ENCODE peak calls at places on chromosomes 7 and 10, in eight cellular contexts. One of them, this sample, is unnamed.

GRCh38 chr7:30751696-30752273 is at the start of gene INMT:
- DNase-seq in left ventricle myocardium inferior: peak; percentile 46
- DNase-seq in aorta: peak; percentile 70
- DNase-seq in heart left ventricle: peak; percentile 58
- DNase-seq in MM.1S: no peak
- DNase-seq in mucosa of descending colon: no peak
- DNase-seq in heart right ventricle: no peak
- DNase-seq in neural progenitor cell: no peak
- DNase-seq in this sample: no peak

GRCh38 chr10:121734517-121735137 is 136.4 kb upstream of the FGFR2 start:
- DNase-seq in aorta: no peak
- DNase-seq in heart right ventricle: no peak
- DNase-seq in neural progenitor cell: peak; percentile 70
- DNase-seq in left ventricle myocardium inferior: no peak
- DNase-seq in heart left ventricle: no peak
- DNase-seq in mucosa of descending colon: peak; percentile 25
- DNase-seq in MM.1S: peak; percentile 33
- DNase-seq in this sample: peak; percentile 6

GRCh38 chr10:114822771-114823463 is 1.3 kb downstream of the FHIP2A start:
- DNase-seq in aorta: no peak
- DNase-seq in MM.1S: peak; percentile 23
- DNase-seq in heart left ventricle: no peak
- DNase-seq in mucosa of descending colon: no peak
- DNase-seq in left ventricle myocardium inferior: no peak
- DNase-seq in heart right ventricle: no peak
- DNase-seq in neural progenitor cell: no peak
- DNase-seq in this sample: no peak

GRCh38 chr7:66255533-66256100 is 50.5 kb downstream of the TPST1 start:
- DNase-seq in heart left ventricle: no peak
- DNase-seq in mucosa of descending colon: no peak
- DNase-seq in MM.1S: no peak
- DNase-seq in neural progenitor cell: no peak
- DNase-seq in heart right ventricle: no peak
- DNase-seq in left ventricle myocardium inferior: no peak
- DNase-seq in aorta: no peak
- DNase-seq in this sample: no peak

GRCh38 chr7:29319719-29320521 is 125.3 kb downstream of the CHN2 start:
- DNase-seq in heart right ventricle: no peak
- DNase-seq in MM.1S: peak; percentile 16
- DNase-seq in neural progenitor cell: no peak
- DNase-seq in left ventricle myocardium inferior: no peak
- DNase-seq in mucosa of descending colon: no peak
- DNase-seq in heart left ventricle: no peak
- DNase-seq in aorta: peak; percentile 59
- DNase-seq in this sample: no peak

GRCh38 chr7:83842894-83843293 is 194.0 kb upstream of the SEMA3E start:
- DNase-seq in aorta: no peak
- DNase-seq in mucosa of descending colon: no peak
- DNase-seq in heart left ventricle: no peak
- DNase-seq in MM.1S: no peak
- DNase-seq in neural progenitor cell: no peak
- DNase-seq in heart right ventricle: no peak
- DNase-seq in left ventricle myocardium inferior: no peak
- DNase-seq in this sample: no peak

GRCh38 chr10:10330481-10330880 is 687.2 kb upstream of the CELF2 start:
- DNase-seq in aorta: no peak
- DNase-seq in heart right ventricle: no peak
- DNase-seq in left ventricle myocardium inferior: no peak
- DNase-seq in MM.1S: no peak
- DNase-seq in mucosa of descending colon: no peak
- DNase-seq in heart left ventricle: no peak
- DNase-seq in neural progenitor cell: no peak
- DNase-seq in this sample: no peak

GRCh38 chr7:138458576-138459234 is 1.4 kb upstream of the TRIM24 start:
- DNase-seq in MM.1S: no peak
- DNase-seq in aorta: no peak
- DNase-seq in mucosa of descending colon: no peak
- DNase-seq in neural progenitor cell: peak; percentile 66
- DNase-seq in left ventricle myocardium inferior: no peak
- DNase-seq in heart left ventricle: no peak
- DNase-seq in heart right ventricle: no peak
- DNase-seq in this sample: no peak

GRCh38 chr7:108016841-108017775 is 14.1 kb upstream of the LAMB1 start:
- DNase-seq in neural progenitor cell: no peak
- DNase-seq in heart right ventricle: no peak
- DNase-seq in heart left ventricle: no peak
- DNase-seq in MM.1S: no peak
- DNase-seq in left ventricle myocardium inferior: no peak
- DNase-seq in mucosa of descending colon: no peak
- DNase-seq in aorta: no peak
- DNase-seq in this sample: no peak

GRCh38 chr7:41292457-41292856 is 410.4 kb downstream of the INHBA start:
- DNase-seq in MM.1S: no peak
- DNase-seq in heart left ventricle: no peak
- DNase-seq in heart right ventricle: no peak
- DNase-seq in left ventricle myocardium inferior: no peak
- DNase-seq in mucosa of descending colon: no peak
- DNase-seq in aorta: no peak
- DNase-seq in neural progenitor cell: no peak
- DNase-seq in this sample: no peak

GRCh38 chr7:95430864-95431263 is 4.0 kb downstream of the PON2 start:
- DNase-seq in neural progenitor cell: no peak
- DNase-seq in heart left ventricle: no peak
- DNase-seq in left ventricle myocardium inferior: no peak
- DNase-seq in aorta: no peak
- DNase-seq in MM.1S: no peak
- DNase-seq in mucosa of descending colon: peak; percentile 47
- DNase-seq in heart right ventricle: no peak
- DNase-seq in this sample: no peak

GRCh38 chr10:118670472-118671124 is 75.2 kb upstream of the PRLHR start:
- DNase-seq in neural progenitor cell: no peak
- DNase-seq in left ventricle myocardium inferior: no peak
- DNase-seq in aorta: no peak
- DNase-seq in heart left ventricle: no peak
- DNase-seq in MM.1S: no peak
- DNase-seq in mucosa of descending colon: no peak
- DNase-seq in heart right ventricle: no peak
- DNase-seq in this sample: no peak

GRCh38 chr7:64998865-64999164 is 7.7 kb downstream of the ERV3-1 start:
- DNase-seq in heart left ventricle: no peak
- DNase-seq in aorta: no peak
- DNase-seq in left ventricle myocardium inferior: no peak
- DNase-seq in neural progenitor cell: no peak
- DNase-seq in mucosa of descending colon: no peak
- DNase-seq in MM.1S: no peak
- DNase-seq in heart right ventricle: no peak
- DNase-seq in this sample: no peak
- H3K9me3 ChIP-seq in heart left ventricle: no peaks in the 10 kb centered on the region
- H3K9me3 ChIP-seq in aorta: peaks cover 2% of the 10 kb centered on the region
- H3K9me3 ChIP-seq in left ventricle myocardium inferior: peaks cover 52% of the 10 kb centered on the region
- H3K9me3 ChIP-seq in neural progenitor cell: peaks cover 22% of the 10 kb centered on the region
- H3K9me3 ChIP-seq in mucosa of descending colon: peaks cover 55% of the 10 kb centered on the region
- H3K9me3 ChIP-seq in MM.1S: no peaks in the 10 kb centered on the region
- H3K9me3 ChIP-seq in heart right ventricle: no peaks in the 10 kb centered on the region
- H3K9me3 ChIP-seq in this sample: no peaks in the 10 kb centered on the region

DNA sequence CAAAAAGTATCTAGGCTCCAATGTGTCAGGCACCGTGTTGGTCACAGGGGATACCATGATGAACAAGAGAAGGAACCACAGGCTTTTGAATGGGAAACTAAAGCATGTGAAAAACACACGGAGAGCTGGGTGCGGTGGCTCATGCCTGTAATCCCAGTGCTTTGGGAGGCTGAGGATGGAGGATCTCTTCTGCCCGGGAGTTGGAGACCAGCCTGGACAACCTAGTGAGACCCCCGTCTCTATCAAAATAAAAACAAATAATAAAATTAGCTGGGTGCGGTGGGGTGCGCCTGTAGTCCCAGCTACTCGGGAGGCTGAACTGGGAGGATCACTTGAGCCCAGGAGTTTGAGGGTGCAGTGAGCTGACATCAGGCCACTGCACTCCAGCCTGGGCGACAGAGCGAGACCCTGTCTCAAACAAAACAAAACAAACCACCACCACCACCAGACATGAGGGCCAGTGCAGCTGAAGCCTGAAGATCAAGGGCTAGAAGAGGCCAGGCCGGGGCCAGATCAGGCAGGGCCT is 611 bp upstream of the COPS6 start:
- DNase-seq in neural progenitor cell: no peak
- DNase-seq in left ventricle myocardium inferior: no peak
- DNase-seq in mucosa of descending colon: no peak
- DNase-seq in heart right ventricle: no peak
- DNase-seq in aorta: no peak
- DNase-seq in heart left ventricle: no peak
- DNase-seq in MM.1S: no peak
- DNase-seq in this sample: peak; percentile 49
- H3K4me3 ChIP-seq in neural progenitor cell: peak overlapping the region; percentile 71
- H3K4me3 ChIP-seq in left ventricle myocardium inferior: peak overlapping the region; percentile 95
- H3K4me3 ChIP-seq in mucosa of descending colon: no peak overlapping the region
- H3K4me3 ChIP-seq in heart right ventricle: peak overlapping the region; percentile 96
- H3K4me3 ChIP-seq in aorta: no peak overlapping the region
- H3K4me3 ChIP-seq in heart left ventricle: peak overlapping the region; percentile 86
- H3K4me3 ChIP-seq in MM.1S: peak overlapping the region; percentile 83
- H3K4me3 ChIP-seq in this sample: peak overlapping the region; percentile 72

GRCh38 chr7:81226234-81226633 is 307.4 kb upstream of the SEMA3C start:
- DNase-seq in heart left ventricle: no peak
- DNase-seq in mucosa of descending colon: no peak
- DNase-seq in heart right ventricle: no peak
- DNase-seq in neural progenitor cell: no peak
- DNase-seq in MM.1S: no peak
- DNase-seq in aorta: no peak
- DNase-seq in left ventricle myocardium inferior: no peak
- DNase-seq in this sample: no peak
- H3K9me3 ChIP-seq in heart left ventricle: no peaks in the 10 kb centered on the region
- H3K9me3 ChIP-seq in mucosa of descending colon: no peaks in the 10 kb centered on the region
- H3K9me3 ChIP-seq in heart right ventricle: no peaks in the 10 kb centered on the region
- H3K9me3 ChIP-seq in neural progenitor cell: peaks cover 3% of the 10 kb centered on the region
- H3K9me3 ChIP-seq in MM.1S: no peaks in the 10 kb centered on the region
- H3K9me3 ChIP-seq in aorta: peaks cover 3% of the 10 kb centered on the region
- H3K9me3 ChIP-seq in left ventricle myocardium inferior: peaks cover 20% of the 10 kb centered on the region
- H3K9me3 ChIP-seq in this sample: no peaks in the 10 kb centered on the region

DNA sequence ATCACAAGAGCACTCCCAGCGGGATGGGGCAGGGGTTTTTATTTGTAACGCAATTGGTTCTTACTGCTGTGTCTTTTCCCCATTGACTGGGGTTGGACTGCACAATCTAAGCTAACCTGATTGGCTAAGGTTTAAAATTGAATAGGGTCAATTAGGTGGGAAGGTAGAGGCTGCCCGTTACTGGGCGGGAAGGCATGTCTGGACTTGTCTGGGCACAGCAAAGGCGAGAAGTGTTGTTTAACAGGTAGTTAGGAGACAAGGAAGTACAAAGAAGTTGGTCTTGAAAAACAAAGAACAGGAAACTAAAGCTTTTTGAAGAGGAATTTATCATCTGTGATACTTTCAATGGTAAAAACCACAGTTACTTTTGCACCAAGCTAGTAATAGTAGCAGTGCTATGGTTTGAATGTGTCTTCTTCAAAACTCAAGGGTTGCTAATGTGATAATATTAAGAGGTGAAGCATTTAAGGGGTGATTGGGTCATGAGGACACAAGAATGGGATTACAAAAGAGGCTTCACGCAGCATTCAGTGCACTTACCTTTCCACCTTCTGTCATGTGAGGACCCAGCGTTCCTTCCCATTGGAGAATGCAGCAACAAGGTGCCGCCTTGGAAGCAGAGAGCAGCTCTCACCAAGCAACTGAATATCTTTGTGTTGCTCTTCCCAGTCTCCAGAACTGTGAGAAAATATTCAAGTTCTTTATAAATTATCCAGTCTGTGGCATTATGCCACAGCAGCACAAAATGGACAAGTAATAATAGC is 875.5 kb upstream of the SORCS1 start:
- DNase-seq in MM.1S: peak; percentile 54
- DNase-seq in mucosa of descending colon: no peak
- DNase-seq in heart right ventricle: no peak
- DNase-seq in neural progenitor cell: no peak
- DNase-seq in left ventricle myocardium inferior: no peak
- DNase-seq in aorta: no peak
- DNase-seq in heart left ventricle: no peak
- DNase-seq in this sample: no peak
- H3K4me3 ChIP-seq in MM.1S: no peak overlapping the region
- H3K4me3 ChIP-seq in mucosa of descending colon: no peak overlapping the region
- H3K4me3 ChIP-seq in heart right ventricle: no peak overlapping the region
- H3K4me3 ChIP-seq in neural progenitor cell: no peak overlapping the region
- H3K4me3 ChIP-seq in left ventricle myocardium inferior: no peak overlapping the region
- H3K4me3 ChIP-seq in aorta: no peak overlapping the region
- H3K4me3 ChIP-seq in heart left ventricle: no peak overlapping the region
- H3K4me3 ChIP-seq in this sample: no peak overlapping the region

GRCh38 chr10:123389520-123389919 is 235.3 kb downstream of the BUB3 start:
- DNase-seq in aorta: no peak
- DNase-seq in neural progenitor cell: no peak
- DNase-seq in MM.1S: no peak
- DNase-seq in heart left ventricle: no peak
- DNase-seq in heart right ventricle: no peak
- DNase-seq in left ventricle myocardium inferior: no peak
- DNase-seq in mucosa of descending colon: no peak
- DNase-seq in this sample: no peak
- H3K9me3 ChIP-seq in aorta: peaks cover 3% of the 10 kb centered on the region
- H3K9me3 ChIP-seq in neural progenitor cell: peaks cover 7% of the 10 kb centered on the region
- H3K9me3 ChIP-seq in MM.1S: no peaks in the 10 kb centered on the region
- H3K9me3 ChIP-seq in heart left ventricle: peaks cover 4% of the 10 kb centered on the region
- H3K9me3 ChIP-seq in heart right ventricle: no peaks in the 10 kb centered on the region
- H3K9me3 ChIP-seq in left ventricle myocardium inferior: peaks cover 27% of the 10 kb centered on the region
- H3K9me3 ChIP-seq in mucosa of descending colon: no peaks in the 10 kb centered on the region
- H3K9me3 ChIP-seq in this sample: no peaks in the 10 kb centered on the region

DNA sequence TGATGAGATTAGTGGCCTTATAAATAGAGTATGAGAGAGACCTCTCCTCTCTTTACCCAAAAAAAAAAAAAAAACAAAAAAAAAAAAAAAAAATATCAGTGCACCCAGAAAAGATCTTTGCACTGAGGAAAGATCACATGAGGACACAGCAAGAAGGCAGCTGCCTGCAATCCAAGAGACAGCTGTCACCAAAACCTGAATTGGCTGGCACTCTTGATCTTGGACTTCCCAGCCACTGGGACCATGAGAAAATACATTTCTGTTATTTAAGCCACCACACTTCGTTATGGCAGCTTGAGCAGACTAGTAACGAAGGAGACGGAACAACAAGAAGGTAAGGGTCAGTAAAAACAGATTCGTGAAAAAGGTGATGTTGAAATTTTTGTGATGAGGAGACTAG is 47.0 kb downstream of the TMEM106B start:
- DNase-seq in heart right ventricle: no peak
- DNase-seq in neural progenitor cell: no peak
- DNase-seq in aorta: no peak
- DNase-seq in mucosa of descending colon: no peak
- DNase-seq in left ventricle myocardium inferior: no peak
- DNase-seq in MM.1S: no peak
- DNase-seq in heart left ventricle: no peak
- DNase-seq in this sample: no peak
- H3K4me3 ChIP-seq in heart right ventricle: peak overlapping the region; percentile 16
- H3K4me3 ChIP-seq in neural progenitor cell: no peak overlapping the region
- H3K4me3 ChIP-seq in aorta: no peak overlapping the region
- H3K4me3 ChIP-seq in mucosa of descending colon: no peak overlapping the region
- H3K4me3 ChIP-seq in left ventricle myocardium inferior: peak overlapping the region; percentile 34
- H3K4me3 ChIP-seq in MM.1S: peak overlapping the region; percentile 24
- H3K4me3 ChIP-seq in heart left ventricle: no peak overlapping the region
- H3K4me3 ChIP-seq in this sample: no peak overlapping the region

GRCh38 chr10:15852111-15852557 is 8.2 kb downstream of the MINDY3 start:
- DNase-seq in neural progenitor cell: no peak
- DNase-seq in left ventricle myocardium inferior: no peak
- DNase-seq in heart right ventricle: no peak
- DNase-seq in heart left ventricle: no peak
- DNase-seq in aorta: no peak
- DNase-seq in mucosa of descending colon: no peak
- DNase-seq in MM.1S: no peak
- DNase-seq in this sample: no peak
- H3K9me3 ChIP-seq in neural progenitor cell: no peaks in the 10 kb centered on the region
- H3K9me3 ChIP-seq in left ventricle myocardium inferior: peaks cover 17% of the 10 kb centered on the region
- H3K9me3 ChIP-seq in heart right ventricle: no peaks in the 10 kb centered on the region
- H3K9me3 ChIP-seq in heart left ventricle: peaks cover 4% of the 10 kb centered on the region
- H3K9me3 ChIP-seq in aorta: no peaks in the 10 kb centered on the region
- H3K9me3 ChIP-seq in mucosa of descending colon: peaks cover 14% of the 10 kb centered on the region
- H3K9me3 ChIP-seq in MM.1S: no peaks in the 10 kb centered on the region
- H3K9me3 ChIP-seq in this sample: no peaks in the 10 kb centered on the region

This sample was measured in thyroid gland.